ENCODE peak calls at places on chromosomes 12 and 14, in five cellular contexts. O is H9, U is H1, H is neuronal stem cell, B is trophoblast cell. W is an unnamed sample.

GRCh38 chr12:124609041-124609984 is 41.9 kb upstream of the NCOR2 start:
- DNase-seq in O (peak), H (no peak), B (peak), U (no peak), W (peak)

GRCh38 chr14:55718551-55718950 is 138.5 kb downstream of the KTN1 start:
- DNase-seq in O (no peak), H (no peak), U (no peak), B (no peak), W (no peak)

GRCh38 chr14:104436741-104437701 is 142.5 kb upstream of the C14orf180 start:
- DNase-seq in O (peak), B (no peak), H (no peak), U (no peak), W (no peak)

GRCh38 chr12:51705450-51705849 is 114.4 kb downstream of the SCN8A start:
- DNase-seq in B (no peak), U (no peak), O (no peak), H (no peak), W (no peak)

GRCh38 chr12:553216-554000 is 93.7 kb downstream of the B4GALNT3 start:
- DNase-seq in H (no peak), U (no peak), O (no peak), B (no peak), W (no peak)

GRCh38 chr12:57452937-57453509 is 2.1 kb upstream of the INHBE start:
- DNase-seq in O (peak), H (no peak), B (peak), U (no peak), W (peak)

GRCh38 chr12:49741882-49742620 is 694 bp downstream of the TMBIM6 start:
- DNase-seq in B (peak), O (peak), H (no peak), U (peak), W (peak)

GRCh38 chr14:86722612-86723253 is 1192.8 kb downstream of the FLRT2 start:
- DNase-seq in H (no peak), U (no peak), B (no peak), O (no peak), W (no peak)

GRCh38 chr14:35234007-35234406 is 58.2 kb upstream of the PSMA6 start:
- DNase-seq in B (peak), U (no peak), O (no peak), H (no peak), W (peak)

GRCh38 chr14:81400202-81400678 is at the start of gene STON2:
- DNase-seq in B (peak), U (no peak), H (no peak), O (no peak), W (no peak)

GRCh38 chr12:79409562-79409961 is 281.2 kb downstream of the PAWR start:
- DNase-seq in H (no peak), O (no peak), B (no peak), U (no peak), W (peak)

GRCh38 chr14:32252030-32252670 is 49.1 kb upstream of the RNU6-8 start:
- DNase-seq in B (peak), U (no peak), O (peak), H (peak), W (peak)

GRCh38 chr12:130068741-130069140 is 93.5 kb upstream of the FZD10 start:
- DNase-seq in O (no peak), H (no peak), U (no peak), B (no peak), W (no peak)
- H2BK12ac ChIP-seq in O (no peak), H (no peak), U (no peak), B (no peak), W (no peak)

GRCh38 chr12:65945457-65945856 is 121.2 kb downstream of the HMGA2 start:
- DNase-seq in H (no peak), O (no peak), B (no peak), U (no peak), W (no peak)

GRCh38 chr12:65941388-65941787 is 117.1 kb downstream of the HMGA2 start:
- DNase-seq in U (no peak), O (no peak), H (no peak), B (no peak), W (peak)

GRCh38 chr12:65940744-65941143 is 116.5 kb downstream of the HMGA2 start:
- DNase-seq in B (no peak), O (no peak), U (no peak), H (no peak), W (no peak)

GRCh38 chr12:65944637-65945036 is 120.4 kb downstream of the HMGA2 start:
- DNase-seq in B (peak), O (no peak), U (no peak), H (no peak), W (no peak)

DNA sequence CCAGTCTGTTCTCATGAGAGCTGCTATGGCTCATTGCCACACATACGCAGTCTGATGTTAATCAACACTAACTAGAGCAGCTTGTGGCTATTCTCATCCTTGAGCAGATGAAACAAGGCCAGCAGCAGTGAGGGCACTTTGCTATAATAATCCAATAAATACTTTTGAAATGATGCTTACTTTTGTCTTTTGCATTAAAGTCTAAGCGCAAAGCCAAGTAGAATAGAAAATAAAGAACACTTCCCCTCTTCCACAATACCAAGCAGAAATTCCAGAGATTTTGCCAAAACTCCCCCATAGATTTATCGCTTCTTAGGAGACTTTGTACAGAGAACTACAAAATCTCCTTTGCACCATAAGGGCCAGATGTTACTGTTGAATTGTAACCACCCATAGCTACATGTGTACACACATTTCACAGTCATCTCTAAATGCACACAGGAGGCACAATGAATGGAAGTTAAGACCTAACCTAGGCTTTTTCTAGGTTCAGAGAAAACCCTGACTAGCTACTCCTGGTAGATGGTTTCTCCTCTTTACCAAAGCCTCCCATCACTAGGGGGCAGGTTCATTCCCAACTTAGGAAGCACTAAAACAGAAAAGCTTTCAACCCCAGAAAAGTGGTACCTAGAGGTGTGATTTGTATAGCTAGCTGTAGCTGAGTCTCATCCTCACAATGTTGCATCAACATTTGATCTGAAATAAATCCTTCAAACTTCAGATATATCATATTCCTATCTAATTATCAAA is 119.3 kb downstream of the HMGA2 start:
- DNase-seq in U (no peak), O (no peak), H (no peak), B (no peak), W (no peak)
- H4K91ac ChIP-seq in U (no peak), O (no peak), H (no peak), B (no peak), W (no peak)

DNA sequence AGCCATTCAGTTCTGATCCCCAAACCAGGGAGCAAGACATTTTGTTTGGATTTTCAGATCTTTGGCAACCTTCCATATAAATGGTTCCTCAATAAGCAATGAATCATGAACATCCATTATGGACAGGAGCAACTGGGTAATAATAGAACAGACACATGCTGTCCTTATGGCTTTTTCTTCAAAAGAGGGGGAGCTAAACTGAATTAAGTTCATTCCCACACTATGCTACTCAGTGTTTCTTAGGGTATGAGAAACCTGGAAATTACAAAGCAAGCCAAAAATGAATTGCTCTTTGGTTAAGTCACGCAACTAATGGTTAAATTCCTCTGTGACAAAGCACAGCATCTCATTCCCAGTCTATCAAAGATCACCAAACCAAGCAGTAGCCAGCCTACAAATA is 51.0 kb downstream of the PTGER2 start:
- DNase-seq in B (no peak), H (no peak), O (no peak), U (no peak), W (no peak)
- H2BK12ac ChIP-seq in B (no peak), H (no peak), O (no peak), U (no peak), W (no peak)

GRCh38 chr12:93624595-93625294 is 52.3 kb downstream of the SOCS2 start:
- DNase-seq in O (peak), U (no peak), H (no peak), B (peak), W (peak)

GRCh38 chr12:93626160-93626559 is 51.0 kb upstream of the CRADD start:
- DNase-seq in B (peak), O (peak), H (no peak), U (no peak), W (no peak)

GRCh38 chr12:93618891-93619410 is 46.5 kb downstream of the SOCS2 start:
- DNase-seq in H (no peak), U (no peak), B (no peak), O (no peak), W (no peak)

GRCh38 chr12:93622485-93622884 is 50.0 kb downstream of the SOCS2 start:
- DNase-seq in O (no peak), B (no peak), U (no peak), H (no peak), W (no peak)

GRCh38 chr12:93621986-93622385 is 49.5 kb downstream of the SOCS2 start:
- DNase-seq in H (no peak), U (no peak), B (peak), O (no peak), W (no peak)
- H4K91ac ChIP-seq in H (no peak), U (no peak), B (no peak), O (no peak), W (no peak)

GRCh38 chr12:42296503-42297109 is 29.3 kb downstream of the ZCRB1 start:
- DNase-seq in B (no peak), U (no peak), H (no peak), O (no peak), W (peak)

GRCh38 chr12:42299392-42300308 is 26.2 kb downstream of the ZCRB1 start:
- DNase-seq in U (no peak), B (peak), H (no peak), O (no peak), W (peak)

GRCh38 chr12:42298887-42299286 is 27.0 kb downstream of the ZCRB1 start:
- DNase-seq in U (no peak), H (no peak), O (no peak), B (no peak), W (no peak)
- H2BK12ac ChIP-seq in U (no peak), H (no peak), O (no peak), B (no peak), W (no peak)

DNA sequence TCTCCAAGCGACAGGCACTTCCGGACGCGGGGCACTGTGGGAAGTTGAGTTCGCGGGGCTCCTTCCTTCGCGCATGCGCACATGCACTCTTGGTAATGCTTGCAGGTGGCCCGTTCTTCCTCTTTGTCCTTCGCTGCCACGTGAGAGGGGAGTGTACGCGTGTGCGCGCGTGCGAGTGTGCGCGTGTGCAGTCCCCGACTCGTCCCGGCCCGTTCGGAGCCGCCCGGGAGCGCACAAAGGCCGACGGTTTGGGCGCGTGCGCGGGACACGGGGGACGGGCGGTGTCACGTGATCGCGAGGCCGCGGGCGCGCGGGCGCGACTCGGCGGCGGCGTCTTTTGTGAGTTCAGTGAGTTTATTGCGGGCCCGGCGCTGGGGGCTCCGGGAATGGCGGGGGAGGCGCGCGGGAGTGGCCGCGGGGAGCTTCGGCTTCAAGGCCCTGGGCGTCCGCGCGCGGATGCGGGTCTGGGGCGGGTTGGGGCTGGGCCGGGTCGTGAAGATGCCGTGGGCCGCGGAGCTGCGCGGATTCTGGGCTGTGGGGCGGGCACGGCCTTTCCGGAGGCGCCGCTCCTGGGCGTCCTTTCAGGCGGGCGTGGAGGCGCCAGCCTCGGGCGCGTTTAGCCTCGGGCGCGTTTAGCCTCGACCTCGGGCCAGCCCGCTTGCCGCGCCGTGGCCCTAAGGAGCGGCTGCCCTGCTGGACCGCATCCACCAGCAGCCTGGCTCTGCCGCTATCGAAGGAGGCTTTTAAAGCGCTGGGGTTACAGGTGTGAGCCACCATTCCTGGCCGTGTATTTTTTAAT is at the start of gene ZNF84:
- DNase-seq in O (peak), H (peak), U (peak), B (peak), W (peak)
- H4K91ac ChIP-seq in O (no peak), H (no peak), U (peak), B (peak), W (peak)

GRCh38 chr12:110304061-110304551 is 23.1 kb downstream of the ATP2A2 start:
- DNase-seq in O (no peak), H (no peak), B (no peak), U (no peak), W (no peak)
- H2BK12ac ChIP-seq in O (no peak), H (no peak), B (no peak), U (no peak), W (no peak)

GRCh38 chr12:75756771-75757170 is 245.4 kb upstream of the KRR1 start:
- DNase-seq in H (no peak), B (no peak), U (no peak), O (no peak), W (no peak)

GRCh38 chr12:75760481-75761324 is 249.3 kb upstream of the KRR1 start:
- DNase-seq in O (no peak), H (no peak), U (no peak), B (no peak), W (no peak)

GRCh38 chr12:75756112-75756511 is 244.7 kb upstream of the KRR1 start:
- DNase-seq in U (no peak), O (no peak), B (no peak), H (no peak), W (no peak)

GRCh38 chr12:75759842-75760260 is 248.4 kb upstream of the KRR1 start:
- DNase-seq in H (no peak), U (no peak), B (no peak), O (no peak), W (peak)

GRCh38 chr12:75759196-75759595 is 247.8 kb upstream of the KRR1 start:
- DNase-seq in H (no peak), U (no peak), B (no peak), O (no peak), W (no peak)
- H4K91ac ChIP-seq in H (no peak), U (no peak), B (no peak), O (no peak), W (no peak)

DNA sequence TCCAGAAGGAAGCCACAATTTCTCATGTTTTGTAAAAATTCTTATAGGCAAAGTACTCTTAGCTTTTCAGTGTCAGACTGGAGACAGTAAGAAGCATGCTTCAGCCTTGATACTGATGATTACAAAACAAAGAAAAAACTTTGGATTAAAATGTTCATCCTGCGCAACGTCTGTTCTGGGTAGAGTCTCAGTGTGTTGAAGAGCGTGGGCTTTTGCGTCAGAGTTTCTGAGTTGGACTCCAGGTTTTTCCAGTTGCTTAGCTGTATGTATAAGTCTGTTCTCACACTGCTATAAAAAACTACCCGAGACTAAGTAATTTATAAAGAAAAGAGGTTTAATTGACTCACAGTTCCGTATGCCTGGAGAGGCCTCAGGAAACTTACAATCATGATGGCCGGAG is 508.1 kb downstream of the DIO2 start:
- DNase-seq in B (no peak), O (no peak), H (no peak), U (no peak), W (no peak)
- H2BK12ac ChIP-seq in B (no peak), O (no peak), H (no peak), U (no peak), W (no peak)

DNA sequence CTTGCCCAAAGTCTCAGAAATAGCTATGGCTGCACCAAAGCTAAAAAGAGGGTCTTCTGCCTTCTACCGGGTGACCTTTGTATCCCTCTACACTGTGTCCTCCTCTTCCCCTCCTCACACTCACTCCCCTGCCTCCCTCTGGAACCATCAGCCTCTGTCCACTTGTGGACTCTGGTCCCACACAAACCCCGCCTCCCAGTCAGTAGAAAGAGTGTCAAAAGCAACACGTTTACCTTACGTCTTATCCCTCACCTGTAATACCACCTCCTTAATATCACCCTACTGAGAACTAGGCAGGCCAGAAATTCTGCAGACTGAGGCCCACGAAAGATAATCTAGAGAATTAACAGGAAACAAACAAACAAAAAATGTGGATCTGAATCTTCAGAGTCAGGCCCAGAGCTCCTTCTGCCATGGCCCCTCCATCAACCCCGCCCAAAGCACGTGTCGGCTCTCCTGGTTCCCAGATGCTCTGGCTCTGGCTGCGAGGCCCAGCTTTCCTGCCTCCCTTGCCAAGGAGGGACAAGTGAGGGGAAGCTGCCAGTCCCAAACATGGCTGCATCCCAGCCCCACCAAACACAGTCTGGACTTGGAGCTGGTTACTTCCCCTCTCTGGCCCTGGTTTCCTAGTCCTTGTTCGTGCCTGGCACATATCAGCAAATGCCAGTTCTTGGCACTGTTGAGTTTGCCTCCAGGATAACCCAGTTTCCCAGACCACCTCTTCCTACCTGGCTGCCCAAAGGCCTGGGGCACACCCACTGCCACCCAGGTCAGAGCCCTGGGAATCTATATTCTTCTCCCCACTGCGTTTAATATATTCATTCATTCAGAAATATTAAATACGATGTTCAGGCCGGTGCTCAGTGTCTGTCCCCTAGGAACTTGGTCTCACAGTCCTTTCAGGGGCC is 2.7 kb downstream of the ACTN1 start:
- DNase-seq in U (no peak), H (no peak), B (no peak), O (no peak), W (no peak)
- H4K91ac ChIP-seq in U (no peak), H (no peak), B (peak), O (no peak), W (peak)